ENCODE peak calls at places on chromosomes 13 and 19, in eight cellular contexts. One of them, this sample, is unnamed.

GRCh38 chr13:101325423-101325822 is 90.9 kb downstream of the NALCN start:
- DNase-seq in choroid plexus epithelial cell: no peak
- DNase-seq in NT2/D1: no peak
- DNase-seq in transverse colon: no peak
- DNase-seq in body of pancreas: no peak
- DNase-seq in tibial artery: no peak
- DNase-seq in mesenchymal stem cell: no peak
- DNase-seq in cardiac fibroblast: no peak
- DNase-seq in this sample: no peak

GRCh38 chr19:47750752-47751151 is 5.4 kb downstream of the NOP53 start:
- DNase-seq in choroid plexus epithelial cell: no peak
- DNase-seq in NT2/D1: no peak
- DNase-seq in transverse colon: no peak
- DNase-seq in body of pancreas: no peak
- DNase-seq in tibial artery: no peak
- DNase-seq in mesenchymal stem cell: no peak
- DNase-seq in cardiac fibroblast: no peak
- DNase-seq in this sample: no peak

GRCh38 chr13:86946734-86947133 is 724.4 kb upstream of the SLITRK5 start:
- DNase-seq in choroid plexus epithelial cell: no peak
- DNase-seq in NT2/D1: no peak
- DNase-seq in transverse colon: no peak
- DNase-seq in body of pancreas: no peak
- DNase-seq in tibial artery: no peak
- DNase-seq in mesenchymal stem cell: no peak
- DNase-seq in cardiac fibroblast: no peak
- DNase-seq in this sample: no peak

GRCh38 chr13:76019421-76020044 is 383.4 kb downstream of the LMO7 start:
- DNase-seq in choroid plexus epithelial cell: no peak
- DNase-seq in NT2/D1: peak
- DNase-seq in transverse colon: no peak
- DNase-seq in body of pancreas: no peak
- DNase-seq in tibial artery: no peak
- DNase-seq in mesenchymal stem cell: no peak
- DNase-seq in cardiac fibroblast: no peak
- DNase-seq in this sample: peak

GRCh38 chr13:46893820-46894533 is 2.9 kb downstream of the HTR2A start:
- DNase-seq in choroid plexus epithelial cell: peak
- DNase-seq in NT2/D1: no peak
- DNase-seq in transverse colon: peak
- DNase-seq in body of pancreas: peak
- DNase-seq in tibial artery: peak
- DNase-seq in mesenchymal stem cell: peak
- DNase-seq in cardiac fibroblast: peak
- DNase-seq in this sample: peak

GRCh38 chr13:29758591-29759114 is 91.8 kb downstream of the UBL3 start:
- DNase-seq in choroid plexus epithelial cell: peak
- DNase-seq in NT2/D1: no peak
- DNase-seq in transverse colon: peak
- DNase-seq in body of pancreas: peak
- DNase-seq in tibial artery: no peak
- DNase-seq in mesenchymal stem cell: peak
- DNase-seq in cardiac fibroblast: no peak
- DNase-seq in this sample: no peak

GRCh38 chr13:101612736-101613135 is 160.3 kb downstream of the ITGBL1 start:
- DNase-seq in choroid plexus epithelial cell: peak
- DNase-seq in NT2/D1: no peak
- DNase-seq in transverse colon: no peak
- DNase-seq in body of pancreas: no peak
- DNase-seq in tibial artery: no peak
- DNase-seq in mesenchymal stem cell: no peak
- DNase-seq in cardiac fibroblast: no peak
- DNase-seq in this sample: no peak

GRCh38 chr19:7731218-7731595 is 703 bp downstream of the CLEC4G start:
- DNase-seq in choroid plexus epithelial cell: no peak
- DNase-seq in NT2/D1: no peak
- DNase-seq in transverse colon: no peak
- DNase-seq in body of pancreas: no peak
- DNase-seq in tibial artery: no peak
- DNase-seq in mesenchymal stem cell: no peak
- DNase-seq in cardiac fibroblast: no peak
- DNase-seq in this sample: no peak

GRCh38 chr13:108470921-108471320 is 158.5 kb upstream of the MYO16 start:
- DNase-seq in choroid plexus epithelial cell: no peak
- DNase-seq in NT2/D1: no peak
- DNase-seq in transverse colon: no peak
- DNase-seq in body of pancreas: no peak
- DNase-seq in tibial artery: no peak
- DNase-seq in mesenchymal stem cell: no peak
- DNase-seq in cardiac fibroblast: no peak
- DNase-seq in this sample: no peak

GRCh38 chr19:13938361-13939027 is at the start of gene PODNL1:
- DNase-seq in choroid plexus epithelial cell: peak
- DNase-seq in NT2/D1: no peak
- DNase-seq in transverse colon: no peak
- DNase-seq in body of pancreas: no peak
- DNase-seq in tibial artery: peak
- DNase-seq in mesenchymal stem cell: peak
- DNase-seq in cardiac fibroblast: peak
- DNase-seq in this sample: no peak

GRCh38 chr19:5232798-5233505 is 107.7 kb downstream of the PTPRS start:
- DNase-seq in choroid plexus epithelial cell: no peak
- DNase-seq in NT2/D1: no peak
- DNase-seq in transverse colon: no peak
- DNase-seq in body of pancreas: no peak
- DNase-seq in tibial artery: no peak
- DNase-seq in mesenchymal stem cell: no peak
- DNase-seq in cardiac fibroblast: no peak
- DNase-seq in this sample: no peak

GRCh38 chr19:21587117-21587461 is 81.7 kb downstream of the ZNF429 start:
- DNase-seq in choroid plexus epithelial cell: no peak
- DNase-seq in NT2/D1: no peak
- DNase-seq in transverse colon: no peak
- DNase-seq in body of pancreas: peak
- DNase-seq in tibial artery: no peak
- DNase-seq in mesenchymal stem cell: no peak
- DNase-seq in cardiac fibroblast: no peak
- DNase-seq in this sample: peak

GRCh38 chr19:1668339-1669123 is 16.1 kb upstream of the TCF3 start:
- DNase-seq in choroid plexus epithelial cell: peak
- DNase-seq in NT2/D1: no peak
- DNase-seq in transverse colon: peak
- DNase-seq in body of pancreas: no peak
- DNase-seq in tibial artery: no peak
- DNase-seq in mesenchymal stem cell: peak
- DNase-seq in cardiac fibroblast: peak
- DNase-seq in this sample: no peak

GRCh38 chr13:55307909-55308308 is 1832.8 kb upstream of the PRR20A start:
- DNase-seq in choroid plexus epithelial cell: no peak
- DNase-seq in NT2/D1: no peak
- DNase-seq in transverse colon: no peak
- DNase-seq in body of pancreas: no peak
- DNase-seq in tibial artery: no peak
- DNase-seq in mesenchymal stem cell: no peak
- DNase-seq in cardiac fibroblast: no peak
- DNase-seq in this sample: no peak

GRCh38 chr19:13507053-13507611 is 853 bp upstream of the CACNA1A start:
- DNase-seq in choroid plexus epithelial cell: no peak
- DNase-seq in NT2/D1: no peak
- DNase-seq in transverse colon: no peak
- DNase-seq in body of pancreas: no peak
- DNase-seq in tibial artery: no peak
- DNase-seq in mesenchymal stem cell: no peak
- DNase-seq in cardiac fibroblast: no peak
- DNase-seq in this sample: no peak

GRCh38 chr13:33761744-33762143 is 56.2 kb upstream of the RFC3 start:
- DNase-seq in choroid plexus epithelial cell: peak
- DNase-seq in NT2/D1: no peak
- DNase-seq in transverse colon: no peak
- DNase-seq in body of pancreas: peak
- DNase-seq in tibial artery: no peak
- DNase-seq in mesenchymal stem cell: no peak
- DNase-seq in cardiac fibroblast: no peak
- DNase-seq in this sample: no peak

GRCh38 chr19:12092065-12092867 is 27.7 kb downstream of the ZNF844 start:
- DNase-seq in choroid plexus epithelial cell: peak
- DNase-seq in NT2/D1: peak
- DNase-seq in transverse colon: peak
- DNase-seq in body of pancreas: peak
- DNase-seq in tibial artery: peak
- DNase-seq in mesenchymal stem cell: peak
- DNase-seq in cardiac fibroblast: peak
- DNase-seq in this sample: peak

GRCh38 chr19:46634656-46635218 is 1.3 kb downstream of the GNG8 start:
- DNase-seq in choroid plexus epithelial cell: no peak
- DNase-seq in NT2/D1: no peak
- DNase-seq in transverse colon: no peak
- DNase-seq in body of pancreas: no peak
- DNase-seq in tibial artery: no peak
- DNase-seq in mesenchymal stem cell: no peak
- DNase-seq in cardiac fibroblast: no peak
- DNase-seq in this sample: no peak
- H3K4me3 ChIP-seq in choroid plexus epithelial cell: peak
- H3K4me3 ChIP-seq in NT2/D1: peak
- H3K4me3 ChIP-seq in transverse colon: no peak
- H3K4me3 ChIP-seq in body of pancreas: no peak
- H3K4me3 ChIP-seq in tibial artery: peak
- H3K4me3 ChIP-seq in mesenchymal stem cell: no peak
- H3K4me3 ChIP-seq in cardiac fibroblast: peak
- H3K4me3 ChIP-seq in this sample: peak

GRCh38 chr13:113064000-113064533 is 41.5 kb upstream of the F7 start:
- DNase-seq in choroid plexus epithelial cell: no peak
- DNase-seq in NT2/D1: no peak
- DNase-seq in transverse colon: no peak
- DNase-seq in body of pancreas: no peak
- DNase-seq in tibial artery: no peak
- DNase-seq in mesenchymal stem cell: no peak
- DNase-seq in cardiac fibroblast: no peak
- DNase-seq in this sample: peak
- H3K4me3 ChIP-seq in choroid plexus epithelial cell: no peak
- H3K4me3 ChIP-seq in NT2/D1: no peak
- H3K4me3 ChIP-seq in transverse colon: no peak
- H3K4me3 ChIP-seq in body of pancreas: no peak
- H3K4me3 ChIP-seq in tibial artery: no peak
- H3K4me3 ChIP-seq in mesenchymal stem cell: peak
- H3K4me3 ChIP-seq in cardiac fibroblast: no peak
- H3K4me3 ChIP-seq in this sample: no peak

GRCh38 chr13:99257291-99257690 is 888 bp downstream of the GPR18 start:
- DNase-seq in choroid plexus epithelial cell: no peak
- DNase-seq in NT2/D1: no peak
- DNase-seq in transverse colon: no peak
- DNase-seq in body of pancreas: no peak
- DNase-seq in tibial artery: no peak
- DNase-seq in mesenchymal stem cell: no peak
- DNase-seq in cardiac fibroblast: no peak
- DNase-seq in this sample: no peak
- H3K4me3 ChIP-seq in choroid plexus epithelial cell: no peak
- H3K4me3 ChIP-seq in NT2/D1: no peak
- H3K4me3 ChIP-seq in transverse colon: no peak
- H3K4me3 ChIP-seq in body of pancreas: no peak
- H3K4me3 ChIP-seq in tibial artery: no peak
- H3K4me3 ChIP-seq in mesenchymal stem cell: no peak
- H3K4me3 ChIP-seq in cardiac fibroblast: no peak
- H3K4me3 ChIP-seq in this sample: no peak

DNA sequence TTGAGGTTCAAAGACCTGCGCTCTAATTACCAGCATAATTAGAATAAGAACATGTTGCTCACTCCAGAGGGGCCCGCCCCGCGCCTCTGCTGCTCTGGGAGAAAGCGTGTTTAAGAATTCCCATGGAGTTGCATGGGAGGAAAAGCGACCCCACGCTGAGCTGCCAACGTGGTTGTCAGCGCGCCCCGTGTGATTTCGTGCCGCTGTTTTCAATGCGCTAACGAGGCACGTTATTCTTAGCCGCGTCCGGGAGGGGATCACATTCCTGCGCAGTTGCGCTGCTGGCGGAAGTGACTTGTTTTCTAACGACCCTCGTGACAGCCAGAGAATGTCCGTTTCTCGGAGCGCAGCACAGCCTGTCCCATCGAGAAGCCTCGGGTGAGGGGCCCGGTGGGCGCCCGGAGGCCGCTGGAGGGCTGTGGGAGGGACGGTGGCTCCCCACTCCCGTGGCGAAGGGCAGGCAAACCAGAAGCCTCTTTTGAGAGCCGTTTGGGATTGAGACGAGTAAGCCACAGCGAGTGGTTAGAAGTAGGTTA is 173.8 kb upstream of the SOX1 start:
- DNase-seq in choroid plexus epithelial cell: peak
- DNase-seq in NT2/D1: peak
- DNase-seq in transverse colon: no peak
- DNase-seq in body of pancreas: no peak
- DNase-seq in tibial artery: no peak
- DNase-seq in mesenchymal stem cell: peak
- DNase-seq in cardiac fibroblast: no peak
- DNase-seq in this sample: no peak
- H3K4me3 ChIP-seq in choroid plexus epithelial cell: no peak
- H3K4me3 ChIP-seq in NT2/D1: peak
- H3K4me3 ChIP-seq in transverse colon: no peak
- H3K4me3 ChIP-seq in body of pancreas: no peak
- H3K4me3 ChIP-seq in tibial artery: no peak
- H3K4me3 ChIP-seq in mesenchymal stem cell: no peak
- H3K4me3 ChIP-seq in cardiac fibroblast: no peak
- H3K4me3 ChIP-seq in this sample: peak

GRCh38 chr13:20475927-20476691 is 49.5 kb downstream of the CRYL1 start:
- DNase-seq in choroid plexus epithelial cell: peak
- DNase-seq in NT2/D1: no peak
- DNase-seq in transverse colon: peak
- DNase-seq in body of pancreas: peak
- DNase-seq in tibial artery: no peak
- DNase-seq in mesenchymal stem cell: no peak
- DNase-seq in cardiac fibroblast: no peak
- DNase-seq in this sample: no peak
- H3K4me3 ChIP-seq in choroid plexus epithelial cell: no peak
- H3K4me3 ChIP-seq in NT2/D1: no peak
- H3K4me3 ChIP-seq in transverse colon: no peak
- H3K4me3 ChIP-seq in body of pancreas: no peak
- H3K4me3 ChIP-seq in tibial artery: no peak
- H3K4me3 ChIP-seq in mesenchymal stem cell: no peak
- H3K4me3 ChIP-seq in cardiac fibroblast: no peak
- H3K4me3 ChIP-seq in this sample: no peak